ENCODE peak calls at places on chromosome 17, in seven cellular contexts. U is fibroblast of mammary gland, F is AG10803, X is neural progenitor cell, J is GM12864, I is kidney, D is fibroblast of villous mesenchyme. L is an unnamed sample.
A peak's percentile ranks its signal among the peaks of the same experiment; 100 is the strongest.

GRCh38 chr17:11144358-11145233 is 96.4 kb upstream of the SHISA6 start:
- DNase-seq in U (peak; percentile 56), F (peak; percentile 34), X (peak; percentile 69), J (no peak), I (no peak), D (peak; percentile 2), L (no peak)

GRCh38 chr17:74307984-74308773 is 17.8 kb upstream of the KIF19 start:
- DNase-seq in U (no peak), F (no peak), X (no peak), J (no peak), I (peak; percentile 77), D (no peak), L (no peak)

GRCh38 chr17:40320771-40321501 is 12.0 kb downstream of the RARA start:
- DNase-seq in U (no peak), F (peak; percentile 65), X (no peak), J (no peak), I (peak; percentile 89), D (no peak), L (no peak)

GRCh38 chr17:49798182-49798581 is 9.7 kb downstream of the KAT7 start:
- DNase-seq in U (peak; percentile 76), F (no peak), X (no peak), J (no peak), I (no peak), D (peak; percentile 54), L (no peak)

GRCh38 chr17:17519886-17520285 is 23.7 kb upstream of the RASD1 start:
- DNase-seq in U (no peak), F (no peak), X (no peak), J (no peak), I (peak; percentile 35), D (no peak), L (no peak)

GRCh38 chr17:1179635-1180433 is at the start of gene ABR:
- DNase-seq in U (no peak), F (peak; percentile 24), X (peak; percentile 89), J (no peak), I (no peak), D (peak; percentile 39), L (peak; percentile 61)

GRCh38 chr17:72553051-72553755 is 432.4 kb downstream of the SOX9 start:
- DNase-seq in U (no peak), F (no peak), X (no peak), J (no peak), I (no peak), D (no peak), L (no peak)

GRCh38 chr17:382644-383533 is 30.3 kb upstream of the RPH3AL start:
- DNase-seq in U (no peak), F (peak; percentile 54), X (peak; percentile 91), J (no peak), I (no peak), D (peak; percentile 65), L (peak; percentile 55)

GRCh38 chr17:78541488-78542237 is 35.5 kb downstream of the DNAH17 start:
- DNase-seq in U (peak; percentile 26), F (peak; percentile 14), X (no peak), J (no peak), I (peak; percentile 23), D (no peak), L (no peak)

GRCh38 chr17:79915850-79916430 is 76.7 kb upstream of the CBX4 start:
- DNase-seq in U (peak; percentile 45), F (peak; percentile 22), X (peak; percentile 63), J (no peak), I (peak; percentile 93), D (peak; percentile 52), L (no peak)
- TF ChIP-seq CTCF in U (peak; percentile 37), F (peak; percentile 44), X (peak; percentile 50), J (peak; percentile 27), I (peak; percentile 23), D (peak; percentile 54), L (peak; percentile 12)

GRCh38 chr17:29242790-29243189 is 3.9 kb upstream of the CRYBA1 start:
- DNase-seq in U (no peak), F (no peak), X (no peak), J (no peak), I (no peak), D (no peak), L (no peak)

GRCh38 chr17:29245401-29245800 is 1.3 kb upstream of the CRYBA1 start:
- DNase-seq in U (no peak), F (no peak), X (no peak), J (no peak), I (no peak), D (no peak), L (no peak)

GRCh38 chr17:29241015-29241963 is 5.4 kb upstream of the CRYBA1 start:
- DNase-seq in U (peak; percentile 97), F (peak; percentile 97), X (peak; percentile 81), J (no peak), I (no peak), D (peak; percentile 94), L (no peak)

GRCh38 chr17:29242051-29242450 is 4.6 kb upstream of the CRYBA1 start:
- DNase-seq in U (no peak), F (no peak), X (no peak), J (no peak), I (no peak), D (no peak), L (no peak)

GRCh38 chr17:29243792-29244191 is 2.9 kb upstream of the CRYBA1 start:
- DNase-seq in U (peak; percentile 49), F (peak; percentile 44), X (peak; percentile 46), J (no peak), I (no peak), D (peak; percentile 39), L (no peak)
- TF ChIP-seq CTCF in U (peak; percentile 60), F (peak; percentile 63), X (peak; percentile 50), J (peak; percentile 69), I (no peak), D (peak; percentile 56), L (peak; percentile 24)

GRCh38 chr17:61139219-61139618 is 260.4 kb upstream of the TBX2 start:
- DNase-seq in U (peak; percentile 73), F (peak; percentile 86), X (no peak), J (peak; percentile 74), I (no peak), D (peak; percentile 94), L (no peak)
- TF ChIP-seq CTCF in U (no peak), F (no peak), X (no peak), J (no peak), I (no peak), D (no peak), L (no peak)

DNA sequence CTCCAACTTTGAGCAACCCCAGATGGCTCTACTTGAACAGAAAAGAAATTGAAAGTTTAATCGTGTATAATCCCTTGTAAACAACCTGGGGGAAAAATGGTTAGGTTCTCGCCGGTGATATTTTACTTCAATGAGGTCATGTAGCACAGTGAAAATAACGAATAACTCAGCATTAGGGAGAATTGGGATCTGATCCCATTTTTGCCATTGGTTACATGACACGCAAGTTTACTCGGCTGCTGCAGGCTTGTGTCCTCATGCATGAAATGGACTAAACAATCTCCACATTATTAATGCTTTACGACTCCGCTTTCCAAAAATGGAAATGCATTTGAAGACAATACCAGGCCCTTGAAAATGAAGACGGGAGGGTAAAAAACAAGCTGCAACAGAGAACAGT is 45.5 kb upstream of the LRRC37A3 start:
- DNase-seq in U (no peak), F (no peak), X (peak; percentile 13), J (no peak), I (no peak), D (no peak), L (no peak)
- TF ChIP-seq CTCF in U (no peak), F (no peak), X (no peak), J (no peak), I (no peak), D (no peak), L (no peak)

DNA sequence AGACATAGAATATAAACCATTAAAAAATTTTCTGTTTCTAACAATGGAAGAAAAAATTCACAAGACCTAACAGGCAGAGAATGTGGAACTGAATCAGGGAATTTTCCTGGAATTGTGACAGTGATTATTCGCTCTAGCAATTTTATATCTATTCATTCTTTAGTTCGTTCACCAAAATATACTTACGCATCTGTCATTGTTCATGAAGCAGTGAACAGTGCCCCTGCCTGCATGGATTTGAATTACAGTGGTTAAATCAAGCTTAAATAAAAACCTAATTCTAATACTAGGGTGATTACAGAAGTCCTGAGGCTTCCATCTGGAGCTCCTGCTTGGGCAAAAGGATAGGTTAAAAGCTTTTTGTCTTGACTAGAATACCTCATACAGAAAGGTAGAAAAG is 48.6 kb downstream of the ABCA8 start:
- DNase-seq in U (peak; percentile 46), F (no peak), X (peak; percentile 32), J (no peak), I (no peak), D (no peak), L (no peak)
- TF ChIP-seq CTCF in U (peak; percentile 57), F (peak; percentile 41), X (peak; percentile 59), J (peak; percentile 48), I (peak; percentile 39), D (peak; percentile 43), L (peak; percentile 48)

DNA sequence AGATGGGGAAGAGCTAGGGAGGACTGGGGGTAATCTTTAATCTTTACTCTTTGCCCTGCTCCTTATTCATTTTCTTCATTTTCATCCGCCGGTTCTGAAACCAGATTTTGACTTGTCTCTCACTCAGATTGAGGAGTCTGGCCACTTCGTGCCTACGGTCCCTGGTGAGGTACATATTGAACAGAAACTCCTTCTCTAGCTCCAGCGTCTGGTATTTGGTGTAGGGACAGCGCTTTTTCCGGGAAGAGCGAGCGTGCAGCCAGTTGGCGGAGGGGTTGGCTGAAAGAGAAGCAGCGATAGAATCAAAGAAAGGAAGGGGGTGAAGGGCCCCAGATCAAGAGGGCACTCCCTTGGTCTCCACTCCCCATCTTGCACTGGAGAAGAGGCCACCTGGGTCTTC is 3.3 kb downstream of the HOXB9 start:
- DNase-seq in U (no peak), F (no peak), X (no peak), J (no peak), I (peak; percentile 41), D (no peak), L (no peak)
- TF ChIP-seq CTCF in U (no peak), F (no peak), X (no peak), J (no peak), I (no peak), D (no peak), L (no peak)

DNA sequence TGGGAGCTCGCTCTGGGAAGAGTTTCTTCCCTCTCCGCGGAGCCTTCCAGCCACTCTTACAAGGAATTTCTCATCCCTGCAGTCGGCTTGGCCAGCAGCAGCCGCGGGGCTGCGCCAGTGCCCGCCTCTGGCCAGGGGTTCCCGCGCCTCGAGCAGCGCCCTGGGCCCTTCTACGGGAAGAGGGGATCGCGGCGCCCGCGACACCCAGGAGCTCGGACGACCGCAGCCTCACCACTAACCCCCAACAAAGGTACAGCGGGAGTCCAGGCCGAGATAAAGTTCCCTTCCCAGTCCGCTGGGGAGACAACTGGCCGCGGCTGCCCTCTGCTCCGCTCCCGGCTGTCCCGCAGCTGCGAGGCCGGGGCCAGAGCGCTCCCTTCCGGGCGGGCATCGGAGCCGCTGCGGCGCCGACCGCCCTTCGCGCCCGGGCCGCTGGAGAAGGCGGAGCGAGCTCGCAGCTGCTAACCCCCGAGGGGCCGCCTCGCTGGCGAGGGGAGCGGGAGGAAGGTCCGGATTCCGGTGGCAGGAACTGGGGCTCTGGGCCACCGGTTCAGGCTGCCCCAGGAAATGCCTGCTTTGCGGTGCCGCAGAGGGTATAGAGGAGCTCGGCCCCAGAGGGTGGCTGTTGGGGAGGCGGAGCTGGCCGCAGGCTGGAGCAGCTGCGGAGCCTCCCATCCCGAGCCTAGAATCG is 3.6 kb upstream of the HS3ST3B1 start:
- DNase-seq in U (peak; percentile 64), F (peak; percentile 84), X (peak; percentile 86), J (no peak), I (peak; percentile 76), D (peak; percentile 58), L (no peak)
- TF ChIP-seq CTCF in U (no peak), F (peak; percentile 37), X (peak; percentile 62), J (no peak), I (peak; percentile 1), D (peak; percentile 50), L (no peak)

GRCh38 chr17:39196820-39197331 is 593 bp downstream of the CACNB1 start:
- DNase-seq in U (no peak), F (peak; percentile 28), X (peak; percentile 34), J (no peak), I (peak; percentile 82), D (no peak), L (peak; percentile 47)
- TF ChIP-seq CTCF in U (no peak), F (no peak), X (no peak), J (no peak), I (no peak), D (no peak), L (no peak)

L was measured in mesothelial cell of epicardium.